ENCODE peak calls at places on chromosome 3, in eight cellular contexts. B is G401, E is tibial artery, R is HFFc6, W is mesendoderm, M is GM20000, N is HT1080, Y is NCI-H1092 treated with DMSO at 0.1 percent for 48 hours. U is an unnamed sample.

GRCh38 chr3:55405436-55405835 is 81.7 kb downstream of the WNT5A start:
- DNase-seq in B (no peak), E (no peak), R (no peak), W (peak), M (no peak), N (peak), Y (no peak), U (peak)

GRCh38 chr3:126424039-126424717 is 29.5 kb downstream of the CFAP100 start:
- DNase-seq in B (no peak), E (no peak), R (no peak), W (no peak), M (no peak), N (no peak), Y (no peak), U (no peak)

GRCh38 chr3:57184516-57184915 is 15.3 kb downstream of the HESX1 start:
- DNase-seq in B (no peak), E (no peak), R (no peak), W (peak), M (no peak), N (no peak), Y (no peak), U (no peak)

GRCh38 chr3:126104028-126104635 is 20.2 kb upstream of the SLC41A3 start:
- DNase-seq in B (no peak), E (no peak), R (no peak), W (no peak), M (no peak), N (no peak), Y (no peak), U (no peak)

GRCh38 chr3:111392911-111393351 is 149.1 kb upstream of the CD96 start:
- DNase-seq in B (no peak), E (no peak), R (no peak), W (peak), M (no peak), N (peak), Y (no peak), U (peak)

GRCh38 chr3:44104668-44105321 is 136.9 kb upstream of the TOPAZ1 start:
- DNase-seq in B (no peak), E (no peak), R (peak), W (peak), M (peak), N (peak), Y (no peak), U (no peak)

GRCh38 chr3:10547841-10548783 is 42.7 kb upstream of the ATP2B2 start:
- DNase-seq in B (no peak), E (no peak), R (no peak), W (no peak), M (no peak), N (no peak), Y (no peak), U (peak)

GRCh38 chr3:124014366-124014942 is 22.5 kb upstream of the ROPN1 start:
- DNase-seq in B (no peak), E (no peak), R (no peak), W (no peak), M (no peak), N (peak), Y (no peak), U (peak)

GRCh38 chr3:158097571-158098553 is 8.4 kb downstream of the SHOX2 start:
- DNase-seq in B (no peak), E (no peak), R (no peak), W (peak), M (peak), N (no peak), Y (peak), U (no peak)

GRCh38 chr3:127288343-127288742 is 497 bp upstream of the PRR20G start:
- DNase-seq in B (no peak), E (no peak), R (no peak), W (no peak), M (no peak), N (no peak), Y (no peak), U (no peak)

GRCh38 chr3:4514321-4514720 is 21.2 kb downstream of the ITPR1 start:
- DNase-seq in B (no peak), E (no peak), R (no peak), W (peak), M (no peak), N (no peak), Y (no peak), U (no peak)

U was measured in NCI-H524.